ENCODE peak calls at places on chromosome 20, in six cellular contexts. H, J, V, B, T and N are unnamed samples.

GRCh38 chr20:24767623-24768100 is 181.4 kb upstream of the CST7 start:
- DNase-seq in B (no peak), H (no peak), T (no peak), J (no peak), V (no peak), N (no peak)

GRCh38 chr20:54173653-54174451 is at the start of gene CYP24A1:
- DNase-seq in B (no peak), H (no peak), V (peak; percentile 60), T (no peak), J (no peak), N (no peak)

GRCh38 chr20:10910535-10911239 is 236.9 kb upstream of the JAG1 start:
- DNase-seq in T (peak; percentile 54), V (no peak), H (no peak), B (no peak), J (no peak), N (peak; percentile 47)

GRCh38 chr20:25256226-25256859 is 8.5 kb downstream of the PYGB start:
- DNase-seq in J (no peak), V (no peak), H (no peak), T (no peak), B (no peak), N (peak; percentile 37)

GRCh38 chr20:35007413-35007812 is 51.7 kb downstream of the MYH7B start:
- DNase-seq in J (no peak), B (no peak), V (no peak), T (no peak), H (peak; percentile 9), N (no peak)

GRCh38 chr20:19975901-19976300 is 41.3 kb upstream of the NAA20 start:
- DNase-seq in H (no peak), V (no peak), J (no peak), T (peak; percentile 45), B (no peak), N (peak; percentile 43)

GRCh38 chr20:6746901-6747609 is 20.4 kb upstream of the BMP2 start:
- DNase-seq in J (no peak), V (no peak), T (peak; percentile 10), H (no peak), B (no peak), N (peak; percentile 27)

GRCh38 chr20:1825492-1825891 is 69.7 kb upstream of the SIRPA start:
- DNase-seq in T (peak; percentile 72), H (no peak), B (no peak), V (no peak), J (no peak), N (peak; percentile 80)

GRCh38 chr20:32798046-32798985 is 21.4 kb upstream of the MAPRE1 start:
- DNase-seq in H (no peak), J (no peak), B (no peak), V (no peak), T (no peak), N (no peak)

GRCh38 chr20:22404609-22405170 is 179.7 kb downstream of the FOXA2 start:
- DNase-seq in V (no peak), T (peak; percentile 7), H (no peak), B (no peak), J (no peak), N (no peak)

GRCh38 chr20:20782221-20782620 is 69.8 kb upstream of the RALGAPA2 start:
- DNase-seq in H (peak; percentile 21), V (no peak), T (no peak), B (no peak), J (no peak), N (peak; percentile 1)

GRCh38 chr20:9609892-9610502 is 95.6 kb downstream of the LAMP5 start:
- DNase-seq in T (peak; percentile 47), V (no peak), J (peak; percentile 40), H (peak; percentile 27), B (peak; percentile 69), N (peak; percentile 82)

GRCh38 chr20:9460518-9460917 is 53.9 kb upstream of the LAMP5 start:
- DNase-seq in V (no peak), T (peak; percentile 59), B (no peak), H (no peak), J (no peak), N (peak; percentile 52)

GRCh38 chr20:46361386-46361785 is 45.0 kb downstream of the ELMO2 start:
- DNase-seq in T (no peak), B (no peak), V (no peak), J (no peak), H (no peak), N (no peak)

GRCh38 chr20:14956538-14956937 is 619.1 kb upstream of the FLRT3 start:
- DNase-seq in T (no peak), V (no peak), H (no peak), B (no peak), J (no peak), N (no peak)

GRCh38 chr20:41750137-41750536 is 132.0 kb upstream of the CHD6 start:
- DNase-seq in T (no peak), B (no peak), H (no peak), V (no peak), J (no peak), N (no peak)

GRCh38 chr20:43569282-43569681 is 10.5 kb downstream of the SGK2 start:
- DNase-seq in V (no peak), J (no peak), T (no peak), H (no peak), B (no peak), N (no peak)

GRCh38 chr20:9230406-9230805 is 161.5 kb downstream of the PLCB4 start:
- DNase-seq in H (no peak), V (no peak), B (no peak), J (no peak), T (no peak), N (no peak)

GRCh38 chr20:48818031-48818370 is 9.8 kb downstream of the PREX1 start:
- DNase-seq in T (no peak), B (no peak), J (no peak), V (no peak), H (no peak), N (no peak)

GRCh38 chr20:22402990-22403859 is 181.1 kb downstream of the FOXA2 start:
- DNase-seq in B (no peak), T (peak; percentile 4), J (no peak), V (no peak), H (no peak), N (peak; percentile 13)

GRCh38 chr20:46221271-46221670 is 87.0 kb downstream of the CDH22 start:
- DNase-seq in T (no peak), V (no peak), B (no peak), J (no peak), H (no peak), N (no peak)

GRCh38 chr20:33981964-33982363 is 11.7 kb upstream of the RALY start:
- DNase-seq in J (no peak), H (no peak), T (no peak), V (no peak), B (no peak), N (no peak)

GRCh38 chr20:44461142-44461802 is 14.4 kb upstream of the TTPAL start:
- DNase-seq in T (no peak), B (no peak), H (no peak), J (no peak), V (no peak), N (no peak)

GRCh38 chr20:46400253-46400652 is 6.2 kb downstream of the ELMO2 start:
- DNase-seq in B (no peak), J (peak; percentile 40), V (no peak), T (peak; percentile 74), H (peak; percentile 28), N (peak; percentile 89)

GRCh38 chr20:19710336-19710721 is 47.7 kb upstream of the RIN2 start:
- DNase-seq in V (no peak), T (no peak), B (no peak), H (no peak), J (no peak), N (peak; percentile 15)

DNA sequence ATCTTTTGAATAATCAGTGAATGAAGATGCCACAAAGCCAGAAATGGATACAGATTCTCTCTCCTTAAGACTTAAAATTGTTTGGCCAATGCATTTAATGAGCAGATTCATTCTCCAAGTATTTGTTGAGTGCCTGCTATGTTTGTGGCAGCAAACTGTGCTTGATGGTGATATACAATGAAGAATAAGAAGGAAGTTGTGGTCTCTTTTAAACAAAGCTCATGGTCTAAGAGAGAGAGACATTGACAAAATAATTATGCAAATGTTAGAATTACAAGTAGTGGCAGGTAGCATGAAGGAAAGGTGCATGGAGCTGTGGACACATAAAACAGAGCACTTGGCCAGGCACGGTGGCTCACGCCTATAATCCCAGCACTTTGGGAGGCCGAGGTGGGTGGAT is 28.3 kb downstream of the NFATC2 start:
- DNase-seq in H (no peak), T (no peak), J (no peak), B (no peak), V (no peak), N (no peak)
- TF ChIP-seq CTCF in H (no peak), T (no peak), J (no peak), B (no peak), V (no peak), N (no peak)

GRCh38 chr20:52340036-52340634 is 148.6 kb upstream of the ZFP64 start:
- DNase-seq in H (no peak), B (no peak), J (no peak), V (no peak), T (no peak), N (no peak)
- H3K4me3 ChIP-seq in H (no peak overlapping the region), B (no peak overlapping the region), J (no peak overlapping the region), V (no peak overlapping the region), T (no peak overlapping the region), N (no peak overlapping the region)

GRCh38 chr20:36493013-36493800 is 48.1 kb upstream of the MYL9 start:
- DNase-seq in B (no peak), V (no peak), T (no peak), J (no peak), H (no peak), N (no peak)
- TF ChIP-seq CTCF in B (no peak), V (no peak), T (peak; percentile 32), J (no peak), H (peak; percentile 35), N (peak; percentile 38)

DNA sequence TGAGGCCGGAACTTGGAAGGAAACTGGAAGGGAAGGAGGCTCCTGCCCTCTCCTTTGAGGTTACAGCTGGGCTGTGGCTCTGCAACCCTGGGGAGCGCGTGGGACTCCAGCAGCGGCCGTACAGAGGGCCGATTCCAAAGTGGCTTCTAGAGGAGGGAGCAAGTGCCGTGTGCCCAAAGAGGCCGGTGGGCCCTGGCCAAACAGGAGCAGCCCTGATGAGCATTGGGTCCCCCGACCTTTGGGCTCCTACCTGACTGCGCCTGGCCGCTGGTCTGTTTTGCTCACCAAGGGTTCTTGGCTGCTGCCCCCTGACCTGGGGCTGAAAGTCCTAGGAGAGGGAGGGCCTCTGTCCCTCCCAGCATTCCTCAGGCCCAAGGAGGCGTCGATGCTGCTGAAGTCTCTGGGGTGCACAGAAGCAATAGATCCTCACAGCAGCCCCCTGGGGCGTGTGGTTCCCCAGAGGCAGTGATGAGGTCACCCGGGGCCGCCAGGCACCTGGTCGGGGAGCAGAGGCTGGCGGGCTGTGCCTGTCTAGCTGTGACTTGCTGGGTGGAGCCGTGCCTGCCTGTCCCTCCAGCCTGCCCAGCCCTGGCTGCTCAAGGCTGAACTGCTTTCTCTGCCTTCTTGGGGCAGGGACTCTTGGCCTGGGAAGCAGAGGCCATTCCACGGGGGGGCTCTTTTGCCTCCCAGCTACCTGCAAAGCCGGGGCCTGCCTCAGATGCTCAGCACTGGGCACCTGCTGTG is 9.8 kb downstream of the RBM38 start:
- DNase-seq in J (no peak), V (peak; percentile 50), H (no peak), T (no peak), B (no peak), N (no peak)
- H3K4me3 ChIP-seq in J (no peak overlapping the region), V (no peak overlapping the region), H (no peak overlapping the region), T (no peak overlapping the region), B (no peak overlapping the region), N (no peak overlapping the region)

GRCh38 chr20:16368645-16369292 is 204.5 kb downstream of the KIF16B start:
- DNase-seq in V (no peak), H (no peak), B (no peak), T (peak; percentile 55), J (no peak), N (peak; percentile 80)
- TF ChIP-seq CTCF in V (no peak), H (no peak), B (no peak), T (peak; percentile 14), J (no peak), N (peak; percentile 32)

GRCh38 chr20:58907481-58908137 is 55.1 kb downstream of the GNAS start:
- DNase-seq in H (peak; percentile 85), J (peak; percentile 97), T (peak; percentile 98), V (peak; percentile 70), B (peak; percentile 82), N (peak; percentile 100)
- H3K4me3 ChIP-seq in H (no peak overlapping the region), J (peak overlapping the region; percentile 33), T (peak overlapping the region; percentile 43), V (peak overlapping the region; percentile 20), B (no peak overlapping the region), N (no peak overlapping the region)